ENCODE peak calls at places on chromosome X, in ten cellular contexts. A is GM04504, Q is fibroblast of pulmonary artery, K is NCI-H748 treated with DMSO at 0.1 percent for 48 hours, W is iris pigment epithelial cell, S is epithelial cell of esophagus, P is progenitor cell of endocrine pancreas, V is GM13977, H is NCI-H1092 treated with DMSO at 0.1 percent for 48 hours, M is NCI-H1436. J is an unnamed sample.
A peak's percentile ranks its signal among the peaks of the same experiment; 100 is the strongest.

GRCh38 chrX:153443476-153444332 is 2.2 kb downstream of the TREX2 start:
- DNase-seq in A (no peak), Q (no peak), K (no peak), W (no peak), S (peak; percentile 6), P (no peak), V (no peak), H (no peak), M (no peak), J (no peak)

GRCh38 chrX:54116391-54116790 is 66.7 kb downstream of the FAM120C start:
- DNase-seq in A (no peak), Q (no peak), K (no peak), W (no peak), S (peak; percentile 3), P (no peak), V (no peak), H (no peak), M (no peak), J (no peak)

GRCh38 chrX:1555370-1555769 is 18.4 kb upstream of the P2RY8 start:
- DNase-seq in A (no peak), Q (no peak), K (no peak), W (no peak), S (no peak), P (no peak), V (no peak), H (no peak), M (no peak), J (no peak)

GRCh38 chrX:68429216-68429615 is 4.1 kb downstream of the OPHN1 start:
- DNase-seq in A (no peak), Q (no peak), K (no peak), W (peak; percentile 44), S (peak; percentile 70), P (no peak), V (no peak), H (no peak), M (no peak), J (no peak)

GRCh38 chrX:107168259-107168658 is 38.0 kb downstream of the NUP62CL start:
- DNase-seq in A (no peak), Q (no peak), K (no peak), W (no peak), S (no peak), P (no peak), V (no peak), H (no peak), M (no peak), J (no peak)

GRCh38 chrX:12159799-12160198 is 21.5 kb downstream of the FRMPD4 start:
- DNase-seq in A (no peak), Q (no peak), K (no peak), W (no peak), S (no peak), P (no peak), V (no peak), H (no peak), M (no peak), J (no peak)

GRCh38 chrX:17788439-17788838 is 51.1 kb downstream of the SCML1 start:
- DNase-seq in A (peak; percentile 1), Q (peak; percentile 29), K (peak; percentile 44), W (peak; percentile 15), S (peak; percentile 25), P (no peak), V (peak; percentile 60), H (peak; percentile 24), M (no peak), J (no peak)

GRCh38 chrX:38232287-38232686 is 11.6 kb upstream of the SRPX start:
- DNase-seq in A (no peak), Q (peak; percentile 60), K (no peak), W (peak; percentile 54), S (peak; percentile 62), P (no peak), V (no peak), H (no peak), M (no peak), J (no peak)

GRCh38 chrX:121036951-121037350 is 10.5 kb upstream of the GLUD2 start:
- DNase-seq in A (no peak), Q (no peak), K (no peak), W (no peak), S (peak; percentile 58), P (no peak), V (no peak), H (no peak), M (no peak), J (peak; percentile 1)

GRCh38 chrX:133335027-133335426 is 80.3 kb downstream of the GPC4 start:
- DNase-seq in A (peak; percentile 5), Q (peak; percentile 32), K (no peak), W (peak; percentile 31), S (peak; percentile 46), P (no peak), V (peak; percentile 9), H (peak; percentile 14), M (peak; percentile 27), J (no peak)

GRCh38 chrX:142250502-142250901 is 45.4 kb upstream of the MAGEC2 start:
- DNase-seq in A (no peak), Q (no peak), K (no peak), W (no peak), S (peak; percentile 95), P (no peak), V (no peak), H (no peak), M (no peak), J (peak; percentile 78)

GRCh38 chrX:71994601-71995000 is 84.0 kb downstream of the NHSL2 start:
- DNase-seq in A (no peak), Q (no peak), K (no peak), W (no peak), S (peak; percentile 33), P (no peak), V (no peak), H (no peak), M (no peak), J (no peak)

GRCh38 chrX:13937370-13938052 is 92.2 kb downstream of the GEMIN8 start:
- DNase-seq in A (peak; percentile 1), Q (peak; percentile 20), K (peak; percentile 6), W (peak; percentile 45), S (no peak), P (no peak), V (peak; percentile 22), H (peak; percentile 23), M (no peak), J (no peak)

GRCh38 chrX:3717742-3718420 is 4.4 kb upstream of the PRKX start:
- DNase-seq in A (no peak), Q (peak; percentile 33), K (no peak), W (peak; percentile 70), S (peak; percentile 89), P (no peak), V (no peak), H (no peak), M (no peak), J (peak; percentile 73)

GRCh38 chrX:48474127-48474526 is 1.9 kb upstream of the FTSJ1 start:
- DNase-seq in A (no peak), Q (peak; percentile 39), K (no peak), W (peak; percentile 23), S (peak; percentile 42), P (no peak), V (no peak), H (no peak), M (no peak), J (no peak)

J was measured in epithelial cell of prostate.